ENCODE peak calls at places on chromosomes 7 and 10, in eight cellular contexts. One of them, this sample, is unnamed.

GRCh38 chr10:123743441-123744225 is 77.5 kb downstream of the GPR26 start:
- DNase-seq in choroid plexus epithelial cell: no peak
- DNase-seq in sciatic nerve: no peak
- DNase-seq in naive thymus-derived CD8-positive, alpha-beta T cell: no peak
- DNase-seq in fibroblast of lung: no peak
- DNase-seq in SHP77 treated with DMSO at 0.1 percent for 48 hours: no peak
- DNase-seq in anterior cingulate cortex: no peak
- DNase-seq in NCI-H2029: no peak
- DNase-seq in this sample: no peak

GRCh38 chr10:122494833-122495232 is 33.5 kb downstream of the HTRA1 start:
- DNase-seq in choroid plexus epithelial cell: peak; percentile 83
- DNase-seq in sciatic nerve: peak; percentile 61
- DNase-seq in naive thymus-derived CD8-positive, alpha-beta T cell: no peak
- DNase-seq in fibroblast of lung: peak; percentile 78
- DNase-seq in SHP77 treated with DMSO at 0.1 percent for 48 hours: no peak
- DNase-seq in anterior cingulate cortex: no peak
- DNase-seq in NCI-H2029: no peak
- DNase-seq in this sample: no peak

GRCh38 chr7:49773082-49773938 is at the start of gene VWC2:
- DNase-seq in choroid plexus epithelial cell: no peak
- DNase-seq in sciatic nerve: no peak
- DNase-seq in naive thymus-derived CD8-positive, alpha-beta T cell: no peak
- DNase-seq in fibroblast of lung: no peak
- DNase-seq in SHP77 treated with DMSO at 0.1 percent for 48 hours: no peak
- DNase-seq in anterior cingulate cortex: no peak
- DNase-seq in NCI-H2029: no peak
- DNase-seq in this sample: no peak

GRCh38 chr7:132687981-132688383 is 111.7 kb upstream of the PLXNA4 start:
- DNase-seq in choroid plexus epithelial cell: no peak
- DNase-seq in sciatic nerve: no peak
- DNase-seq in naive thymus-derived CD8-positive, alpha-beta T cell: no peak
- DNase-seq in fibroblast of lung: no peak
- DNase-seq in SHP77 treated with DMSO at 0.1 percent for 48 hours: no peak
- DNase-seq in anterior cingulate cortex: no peak
- DNase-seq in NCI-H2029: no peak
- DNase-seq in this sample: no peak

GRCh38 chr7:94297397-94297838 is 97.3 kb upstream of the COL1A2 start:
- DNase-seq in choroid plexus epithelial cell: peak; percentile 95
- DNase-seq in sciatic nerve: peak; percentile 77
- DNase-seq in naive thymus-derived CD8-positive, alpha-beta T cell: no peak
- DNase-seq in fibroblast of lung: peak; percentile 94
- DNase-seq in SHP77 treated with DMSO at 0.1 percent for 48 hours: no peak
- DNase-seq in anterior cingulate cortex: no peak
- DNase-seq in NCI-H2029: no peak
- DNase-seq in this sample: no peak

GRCh38 chr10:77800738-77801266 is 125.8 kb downstream of the DLG5 start:
- DNase-seq in choroid plexus epithelial cell: no peak
- DNase-seq in sciatic nerve: no peak
- DNase-seq in naive thymus-derived CD8-positive, alpha-beta T cell: no peak
- DNase-seq in fibroblast of lung: no peak
- DNase-seq in SHP77 treated with DMSO at 0.1 percent for 48 hours: no peak
- DNase-seq in anterior cingulate cortex: no peak
- DNase-seq in NCI-H2029: no peak
- DNase-seq in this sample: no peak

GRCh38 chr10:6558759-6559429 is 21.2 kb downstream of the PRKCQ start:
- DNase-seq in choroid plexus epithelial cell: no peak
- DNase-seq in sciatic nerve: no peak
- DNase-seq in naive thymus-derived CD8-positive, alpha-beta T cell: no peak
- DNase-seq in fibroblast of lung: no peak
- DNase-seq in SHP77 treated with DMSO at 0.1 percent for 48 hours: no peak
- DNase-seq in anterior cingulate cortex: no peak
- DNase-seq in NCI-H2029: no peak
- DNase-seq in this sample: no peak

GRCh38 chr10:77104459-77104980 is 533.1 kb downstream of the KCNMA1 start:
- DNase-seq in choroid plexus epithelial cell: peak; percentile 83
- DNase-seq in sciatic nerve: peak; percentile 79
- DNase-seq in naive thymus-derived CD8-positive, alpha-beta T cell: no peak
- DNase-seq in fibroblast of lung: peak; percentile 96
- DNase-seq in SHP77 treated with DMSO at 0.1 percent for 48 hours: no peak
- DNase-seq in anterior cingulate cortex: no peak
- DNase-seq in NCI-H2029: no peak
- DNase-seq in this sample: no peak

GRCh38 chr7:90661290-90662151 is 65.4 kb downstream of the CDK14 start:
- DNase-seq in choroid plexus epithelial cell: peak; percentile 29
- DNase-seq in sciatic nerve: no peak
- DNase-seq in naive thymus-derived CD8-positive, alpha-beta T cell: no peak
- DNase-seq in fibroblast of lung: peak; percentile 47
- DNase-seq in SHP77 treated with DMSO at 0.1 percent for 48 hours: no peak
- DNase-seq in anterior cingulate cortex: no peak
- DNase-seq in NCI-H2029: no peak
- DNase-seq in this sample: no peak

GRCh38 chr7:74027683-74028320 is at the start of gene ELN:
- DNase-seq in choroid plexus epithelial cell: peak; percentile 33
- DNase-seq in sciatic nerve: peak; percentile 87
- DNase-seq in naive thymus-derived CD8-positive, alpha-beta T cell: no peak
- DNase-seq in fibroblast of lung: peak; percentile 89
- DNase-seq in SHP77 treated with DMSO at 0.1 percent for 48 hours: no peak
- DNase-seq in anterior cingulate cortex: peak; percentile 70
- DNase-seq in NCI-H2029: no peak
- DNase-seq in this sample: peak; percentile 27

GRCh38 chr10:26978531-26978930 is 117.8 kb upstream of the ABI1 start:
- DNase-seq in choroid plexus epithelial cell: no peak
- DNase-seq in sciatic nerve: no peak
- DNase-seq in naive thymus-derived CD8-positive, alpha-beta T cell: no peak
- DNase-seq in fibroblast of lung: no peak
- DNase-seq in SHP77 treated with DMSO at 0.1 percent for 48 hours: no peak
- DNase-seq in anterior cingulate cortex: no peak
- DNase-seq in NCI-H2029: no peak
- DNase-seq in this sample: no peak

This sample was measured in caudate nucleus.